ENCODE peak calls at places on chromosomes 6 and 20, in ten cellular contexts. One of them, this sample, is unnamed.

GRCh38 chr6:100462396-100462795 is 2.3 kb downstream of the SIM1 start:
- DNase-seq in chondrocyte: no peak
- DNase-seq in KBM-7: no peak
- DNase-seq in fibroblast of the conjunctiva: no peak
- DNase-seq in MCF 10A: no peak
- DNase-seq in endodermal cell: no peak
- DNase-seq in stimulated activated CD4-positive, alpha-beta T cell treated with anti-CD3 and anti-CD28 coated beads, Interleukin-1b, Interleukin-23, amount 100 ng/mL, for 24 hours: no peak
- DNase-seq in hepatic stellate cell: no peak
- DNase-seq in cardiac fibroblast: peak; percentile 26
- DNase-seq in stimulated activated CD8-positive, alpha-beta memory T cell treated with anti-CD3 and anti-CD28 coated beads, Interleukin-4, amount 100 ng/mL, for 4 hours: no peak
- DNase-seq in this sample: no peak

GRCh38 chr6:44177691-44178423 is 19.2 kb downstream of the CAPN11 start:
- DNase-seq in chondrocyte: no peak
- DNase-seq in fibroblast of the conjunctiva: no peak
- DNase-seq in KBM-7: no peak
- DNase-seq in stimulated activated CD4-positive, alpha-beta T cell treated with anti-CD3 and anti-CD28 coated beads, Interleukin-1b, Interleukin-23, amount 100 ng/mL, for 24 hours: no peak
- DNase-seq in hepatic stellate cell: peak; percentile 96
- DNase-seq in MCF 10A: peak; percentile 47
- DNase-seq in stimulated activated CD8-positive, alpha-beta memory T cell treated with anti-CD3 and anti-CD28 coated beads, Interleukin-4, amount 100 ng/mL, for 4 hours: no peak
- DNase-seq in cardiac fibroblast: peak; percentile 88
- DNase-seq in endodermal cell: no peak
- DNase-seq in this sample: no peak

GRCh38 chr6:129701721-129702455 is 8.1 kb downstream of the ARHGAP18 start:
- DNase-seq in MCF 10A: peak; percentile 34
- DNase-seq in fibroblast of the conjunctiva: no peak
- DNase-seq in cardiac fibroblast: peak; percentile 83
- DNase-seq in chondrocyte: no peak
- DNase-seq in stimulated activated CD8-positive, alpha-beta memory T cell treated with anti-CD3 and anti-CD28 coated beads, Interleukin-4, amount 100 ng/mL, for 4 hours: no peak
- DNase-seq in stimulated activated CD4-positive, alpha-beta T cell treated with anti-CD3 and anti-CD28 coated beads, Interleukin-1b, Interleukin-23, amount 100 ng/mL, for 24 hours: no peak
- DNase-seq in KBM-7: no peak
- DNase-seq in endodermal cell: no peak
- DNase-seq in hepatic stellate cell: peak; percentile 49
- DNase-seq in this sample: no peak

GRCh38 chr6:107991061-107991460 is 33.1 kb upstream of the SEC63 start:
- DNase-seq in stimulated activated CD8-positive, alpha-beta memory T cell treated with anti-CD3 and anti-CD28 coated beads, Interleukin-4, amount 100 ng/mL, for 4 hours: no peak
- DNase-seq in fibroblast of the conjunctiva: no peak
- DNase-seq in chondrocyte: no peak
- DNase-seq in stimulated activated CD4-positive, alpha-beta T cell treated with anti-CD3 and anti-CD28 coated beads, Interleukin-1b, Interleukin-23, amount 100 ng/mL, for 24 hours: no peak
- DNase-seq in endodermal cell: no peak
- DNase-seq in MCF 10A: no peak
- DNase-seq in hepatic stellate cell: no peak
- DNase-seq in cardiac fibroblast: no peak
- DNase-seq in KBM-7: peak; percentile 11
- DNase-seq in this sample: peak; percentile 43

GRCh38 chr6:20126789-20127653 is 85.2 kb downstream of the MBOAT1 start:
- DNase-seq in chondrocyte: no peak
- DNase-seq in cardiac fibroblast: peak; percentile 55
- DNase-seq in stimulated activated CD4-positive, alpha-beta T cell treated with anti-CD3 and anti-CD28 coated beads, Interleukin-1b, Interleukin-23, amount 100 ng/mL, for 24 hours: peak; percentile 50
- DNase-seq in MCF 10A: peak; percentile 61
- DNase-seq in stimulated activated CD8-positive, alpha-beta memory T cell treated with anti-CD3 and anti-CD28 coated beads, Interleukin-4, amount 100 ng/mL, for 4 hours: peak; percentile 21
- DNase-seq in KBM-7: peak; percentile 75
- DNase-seq in endodermal cell: peak; percentile 92
- DNase-seq in fibroblast of the conjunctiva: peak; percentile 32
- DNase-seq in hepatic stellate cell: peak; percentile 48
- DNase-seq in this sample: peak; percentile 22

GRCh38 chr6:35318200-35318844 is 20.7 kb downstream of the DEF6 start:
- DNase-seq in stimulated activated CD8-positive, alpha-beta memory T cell treated with anti-CD3 and anti-CD28 coated beads, Interleukin-4, amount 100 ng/mL, for 4 hours: no peak
- DNase-seq in cardiac fibroblast: peak; percentile 74
- DNase-seq in KBM-7: no peak
- DNase-seq in MCF 10A: peak; percentile 48
- DNase-seq in fibroblast of the conjunctiva: peak; percentile 46
- DNase-seq in chondrocyte: peak; percentile 96
- DNase-seq in endodermal cell: peak; percentile 99
- DNase-seq in stimulated activated CD4-positive, alpha-beta T cell treated with anti-CD3 and anti-CD28 coated beads, Interleukin-1b, Interleukin-23, amount 100 ng/mL, for 24 hours: no peak
- DNase-seq in hepatic stellate cell: peak; percentile 94
- DNase-seq in this sample: no peak

GRCh38 chr6:151096691-151097090 is 143.1 kb upstream of the AKAP12 start:
- DNase-seq in hepatic stellate cell: no peak
- DNase-seq in chondrocyte: no peak
- DNase-seq in endodermal cell: peak; percentile 11
- DNase-seq in KBM-7: no peak
- DNase-seq in cardiac fibroblast: no peak
- DNase-seq in stimulated activated CD8-positive, alpha-beta memory T cell treated with anti-CD3 and anti-CD28 coated beads, Interleukin-4, amount 100 ng/mL, for 4 hours: no peak
- DNase-seq in stimulated activated CD4-positive, alpha-beta T cell treated with anti-CD3 and anti-CD28 coated beads, Interleukin-1b, Interleukin-23, amount 100 ng/mL, for 24 hours: no peak
- DNase-seq in MCF 10A: no peak
- DNase-seq in fibroblast of the conjunctiva: no peak
- DNase-seq in this sample: no peak

GRCh38 chr6:157723376-157723775 is 99.7 kb upstream of the SNX9 start:
- DNase-seq in hepatic stellate cell: no peak
- DNase-seq in fibroblast of the conjunctiva: no peak
- DNase-seq in cardiac fibroblast: no peak
- DNase-seq in endodermal cell: peak; percentile 2
- DNase-seq in stimulated activated CD8-positive, alpha-beta memory T cell treated with anti-CD3 and anti-CD28 coated beads, Interleukin-4, amount 100 ng/mL, for 4 hours: no peak
- DNase-seq in stimulated activated CD4-positive, alpha-beta T cell treated with anti-CD3 and anti-CD28 coated beads, Interleukin-1b, Interleukin-23, amount 100 ng/mL, for 24 hours: no peak
- DNase-seq in KBM-7: no peak
- DNase-seq in MCF 10A: no peak
- DNase-seq in chondrocyte: no peak
- DNase-seq in this sample: no peak

GRCh38 chr20:36585410-36586125 is 12.2 kb downstream of the TGIF2 start:
- DNase-seq in chondrocyte: no peak
- DNase-seq in hepatic stellate cell: no peak
- DNase-seq in endodermal cell: peak; percentile 84
- DNase-seq in KBM-7: no peak
- DNase-seq in stimulated activated CD4-positive, alpha-beta T cell treated with anti-CD3 and anti-CD28 coated beads, Interleukin-1b, Interleukin-23, amount 100 ng/mL, for 24 hours: no peak
- DNase-seq in MCF 10A: peak; percentile 80
- DNase-seq in fibroblast of the conjunctiva: no peak
- DNase-seq in cardiac fibroblast: peak; percentile 40
- DNase-seq in stimulated activated CD8-positive, alpha-beta memory T cell treated with anti-CD3 and anti-CD28 coated beads, Interleukin-4, amount 100 ng/mL, for 4 hours: no peak
- DNase-seq in this sample: no peak

GRCh38 chr6:160202411-160202810 is 56.2 kb downstream of the SLC22A2 start:
- DNase-seq in stimulated activated CD8-positive, alpha-beta memory T cell treated with anti-CD3 and anti-CD28 coated beads, Interleukin-4, amount 100 ng/mL, for 4 hours: no peak
- DNase-seq in cardiac fibroblast: no peak
- DNase-seq in endodermal cell: no peak
- DNase-seq in MCF 10A: peak; percentile 35
- DNase-seq in stimulated activated CD4-positive, alpha-beta T cell treated with anti-CD3 and anti-CD28 coated beads, Interleukin-1b, Interleukin-23, amount 100 ng/mL, for 24 hours: no peak
- DNase-seq in hepatic stellate cell: no peak
- DNase-seq in KBM-7: no peak
- DNase-seq in fibroblast of the conjunctiva: no peak
- DNase-seq in chondrocyte: no peak
- DNase-seq in this sample: no peak

GRCh38 chr20:22691369-22692118 is 107.2 kb upstream of the FOXA2 start:
- DNase-seq in KBM-7: peak; percentile 80
- DNase-seq in cardiac fibroblast: peak; percentile 76
- DNase-seq in hepatic stellate cell: peak; percentile 75
- DNase-seq in stimulated activated CD4-positive, alpha-beta T cell treated with anti-CD3 and anti-CD28 coated beads, Interleukin-1b, Interleukin-23, amount 100 ng/mL, for 24 hours: peak; percentile 31
- DNase-seq in MCF 10A: peak; percentile 74
- DNase-seq in fibroblast of the conjunctiva: peak; percentile 28
- DNase-seq in endodermal cell: peak; percentile 91
- DNase-seq in stimulated activated CD8-positive, alpha-beta memory T cell treated with anti-CD3 and anti-CD28 coated beads, Interleukin-4, amount 100 ng/mL, for 4 hours: no peak
- DNase-seq in chondrocyte: no peak
- DNase-seq in this sample: peak; percentile 71

GRCh38 chr6:17656092-17656491 is 50.6 kb downstream of the NUP153 start:
- DNase-seq in MCF 10A: peak; percentile 66
- DNase-seq in endodermal cell: no peak
- DNase-seq in stimulated activated CD4-positive, alpha-beta T cell treated with anti-CD3 and anti-CD28 coated beads, Interleukin-1b, Interleukin-23, amount 100 ng/mL, for 24 hours: no peak
- DNase-seq in fibroblast of the conjunctiva: no peak
- DNase-seq in cardiac fibroblast: peak; percentile 19
- DNase-seq in KBM-7: no peak
- DNase-seq in hepatic stellate cell: peak; percentile 8
- DNase-seq in chondrocyte: no peak
- DNase-seq in stimulated activated CD8-positive, alpha-beta memory T cell treated with anti-CD3 and anti-CD28 coated beads, Interleukin-4, amount 100 ng/mL, for 4 hours: no peak
- DNase-seq in this sample: no peak

GRCh38 chr6:149317656-149318571 is at the start of gene TAB2:
- DNase-seq in fibroblast of the conjunctiva: no peak
- DNase-seq in MCF 10A: peak; percentile 33
- DNase-seq in hepatic stellate cell: peak; percentile 32
- DNase-seq in stimulated activated CD4-positive, alpha-beta T cell treated with anti-CD3 and anti-CD28 coated beads, Interleukin-1b, Interleukin-23, amount 100 ng/mL, for 24 hours: peak; percentile 81
- DNase-seq in cardiac fibroblast: no peak
- DNase-seq in KBM-7: peak; percentile 41
- DNase-seq in chondrocyte: no peak
- DNase-seq in endodermal cell: peak; percentile 81
- DNase-seq in stimulated activated CD8-positive, alpha-beta memory T cell treated with anti-CD3 and anti-CD28 coated beads, Interleukin-4, amount 100 ng/mL, for 4 hours: peak; percentile 76
- DNase-seq in this sample: peak; percentile 2

GRCh38 chr6:75850026-75850385 is 101.0 kb downstream of the MYO6 start:
- DNase-seq in KBM-7: no peak
- DNase-seq in cardiac fibroblast: no peak
- DNase-seq in stimulated activated CD8-positive, alpha-beta memory T cell treated with anti-CD3 and anti-CD28 coated beads, Interleukin-4, amount 100 ng/mL, for 4 hours: no peak
- DNase-seq in endodermal cell: no peak
- DNase-seq in stimulated activated CD4-positive, alpha-beta T cell treated with anti-CD3 and anti-CD28 coated beads, Interleukin-1b, Interleukin-23, amount 100 ng/mL, for 24 hours: no peak
- DNase-seq in hepatic stellate cell: no peak
- DNase-seq in fibroblast of the conjunctiva: no peak
- DNase-seq in chondrocyte: no peak
- DNase-seq in MCF 10A: no peak
- DNase-seq in this sample: no peak

GRCh38 chr6:34730006-34730405 is 27.3 kb upstream of the SNRPC start:
- DNase-seq in KBM-7: no peak
- DNase-seq in hepatic stellate cell: no peak
- DNase-seq in fibroblast of the conjunctiva: no peak
- DNase-seq in cardiac fibroblast: no peak
- DNase-seq in chondrocyte: no peak
- DNase-seq in stimulated activated CD8-positive, alpha-beta memory T cell treated with anti-CD3 and anti-CD28 coated beads, Interleukin-4, amount 100 ng/mL, for 4 hours: no peak
- DNase-seq in stimulated activated CD4-positive, alpha-beta T cell treated with anti-CD3 and anti-CD28 coated beads, Interleukin-1b, Interleukin-23, amount 100 ng/mL, for 24 hours: no peak
- DNase-seq in MCF 10A: no peak
- DNase-seq in endodermal cell: no peak
- DNase-seq in this sample: no peak

GRCh38 chr6:43779864-43780260 is 9.9 kb downstream of the VEGFA start:
- DNase-seq in MCF 10A: no peak
- DNase-seq in stimulated activated CD8-positive, alpha-beta memory T cell treated with anti-CD3 and anti-CD28 coated beads, Interleukin-4, amount 100 ng/mL, for 4 hours: no peak
- DNase-seq in chondrocyte: peak; percentile 44
- DNase-seq in cardiac fibroblast: no peak
- DNase-seq in stimulated activated CD4-positive, alpha-beta T cell treated with anti-CD3 and anti-CD28 coated beads, Interleukin-1b, Interleukin-23, amount 100 ng/mL, for 24 hours: no peak
- DNase-seq in hepatic stellate cell: no peak
- DNase-seq in KBM-7: no peak
- DNase-seq in endodermal cell: no peak
- DNase-seq in fibroblast of the conjunctiva: no peak
- DNase-seq in this sample: no peak

GRCh38 chr6:158158123-158158522 is 9.9 kb downstream of the SERAC1 start:
- DNase-seq in cardiac fibroblast: no peak
- DNase-seq in MCF 10A: no peak
- DNase-seq in stimulated activated CD4-positive, alpha-beta T cell treated with anti-CD3 and anti-CD28 coated beads, Interleukin-1b, Interleukin-23, amount 100 ng/mL, for 24 hours: no peak
- DNase-seq in chondrocyte: no peak
- DNase-seq in endodermal cell: no peak
- DNase-seq in KBM-7: no peak
- DNase-seq in fibroblast of the conjunctiva: no peak
- DNase-seq in hepatic stellate cell: no peak
- DNase-seq in stimulated activated CD8-positive, alpha-beta memory T cell treated with anti-CD3 and anti-CD28 coated beads, Interleukin-4, amount 100 ng/mL, for 4 hours: no peak
- DNase-seq in this sample: peak; percentile 76

GRCh38 chr6:104711371-104711770 is 148.3 kb downstream of the HACE1 start:
- DNase-seq in stimulated activated CD8-positive, alpha-beta memory T cell treated with anti-CD3 and anti-CD28 coated beads, Interleukin-4, amount 100 ng/mL, for 4 hours: no peak
- DNase-seq in hepatic stellate cell: no peak
- DNase-seq in fibroblast of the conjunctiva: peak; percentile 63
- DNase-seq in KBM-7: no peak
- DNase-seq in chondrocyte: no peak
- DNase-seq in endodermal cell: no peak
- DNase-seq in cardiac fibroblast: peak; percentile 75
- DNase-seq in stimulated activated CD4-positive, alpha-beta T cell treated with anti-CD3 and anti-CD28 coated beads, Interleukin-1b, Interleukin-23, amount 100 ng/mL, for 24 hours: no peak
- DNase-seq in MCF 10A: peak; percentile 87
- DNase-seq in this sample: peak; percentile 67

GRCh38 chr6:169667716-169668115 is 34.1 kb downstream of the WDR27 start:
- DNase-seq in stimulated activated CD4-positive, alpha-beta T cell treated with anti-CD3 and anti-CD28 coated beads, Interleukin-1b, Interleukin-23, amount 100 ng/mL, for 24 hours: no peak
- DNase-seq in stimulated activated CD8-positive, alpha-beta memory T cell treated with anti-CD3 and anti-CD28 coated beads, Interleukin-4, amount 100 ng/mL, for 4 hours: no peak
- DNase-seq in MCF 10A: no peak
- DNase-seq in cardiac fibroblast: no peak
- DNase-seq in fibroblast of the conjunctiva: no peak
- DNase-seq in endodermal cell: no peak
- DNase-seq in chondrocyte: no peak
- DNase-seq in hepatic stellate cell: no peak
- DNase-seq in KBM-7: no peak
- DNase-seq in this sample: no peak

GRCh38 chr6:121482751-121483150 is 47.3 kb downstream of the GJA1 start:
- DNase-seq in endodermal cell: no peak
- DNase-seq in hepatic stellate cell: no peak
- DNase-seq in stimulated activated CD4-positive, alpha-beta T cell treated with anti-CD3 and anti-CD28 coated beads, Interleukin-1b, Interleukin-23, amount 100 ng/mL, for 24 hours: no peak
- DNase-seq in KBM-7: no peak
- DNase-seq in cardiac fibroblast: no peak
- DNase-seq in fibroblast of the conjunctiva: no peak
- DNase-seq in stimulated activated CD8-positive, alpha-beta memory T cell treated with anti-CD3 and anti-CD28 coated beads, Interleukin-4, amount 100 ng/mL, for 4 hours: no peak
- DNase-seq in chondrocyte: no peak
- DNase-seq in MCF 10A: no peak
- DNase-seq in this sample: no peak

GRCh38 chr6:90263653-90264052 is 33.0 kb downstream of the BACH2 start:
- DNase-seq in chondrocyte: no peak
- DNase-seq in MCF 10A: no peak
- DNase-seq in fibroblast of the conjunctiva: no peak
- DNase-seq in endodermal cell: no peak
- DNase-seq in stimulated activated CD8-positive, alpha-beta memory T cell treated with anti-CD3 and anti-CD28 coated beads, Interleukin-4, amount 100 ng/mL, for 4 hours: no peak
- DNase-seq in hepatic stellate cell: no peak
- DNase-seq in KBM-7: no peak
- DNase-seq in cardiac fibroblast: no peak
- DNase-seq in stimulated activated CD4-positive, alpha-beta T cell treated with anti-CD3 and anti-CD28 coated beads, Interleukin-1b, Interleukin-23, amount 100 ng/mL, for 24 hours: no peak
- DNase-seq in this sample: no peak

GRCh38 chr6:43846556-43846955 is 76.5 kb downstream of the VEGFA start:
- DNase-seq in KBM-7: no peak
- DNase-seq in endodermal cell: no peak
- DNase-seq in fibroblast of the conjunctiva: no peak
- DNase-seq in stimulated activated CD4-positive, alpha-beta T cell treated with anti-CD3 and anti-CD28 coated beads, Interleukin-1b, Interleukin-23, amount 100 ng/mL, for 24 hours: no peak
- DNase-seq in chondrocyte: no peak
- DNase-seq in stimulated activated CD8-positive, alpha-beta memory T cell treated with anti-CD3 and anti-CD28 coated beads, Interleukin-4, amount 100 ng/mL, for 4 hours: no peak
- DNase-seq in cardiac fibroblast: no peak
- DNase-seq in hepatic stellate cell: no peak
- DNase-seq in MCF 10A: no peak
- DNase-seq in this sample: no peak

GRCh38 chr6:40722553-40723258 is 135.5 kb upstream of the LRFN2 start:
- DNase-seq in chondrocyte: no peak
- DNase-seq in endodermal cell: no peak
- DNase-seq in stimulated activated CD4-positive, alpha-beta T cell treated with anti-CD3 and anti-CD28 coated beads, Interleukin-1b, Interleukin-23, amount 100 ng/mL, for 24 hours: no peak
- DNase-seq in cardiac fibroblast: peak; percentile 11
- DNase-seq in stimulated activated CD8-positive, alpha-beta memory T cell treated with anti-CD3 and anti-CD28 coated beads, Interleukin-4, amount 100 ng/mL, for 4 hours: no peak
- DNase-seq in hepatic stellate cell: no peak
- DNase-seq in MCF 10A: no peak
- DNase-seq in KBM-7: no peak
- DNase-seq in fibroblast of the conjunctiva: no peak
- DNase-seq in this sample: peak; percentile 22

GRCh38 chr6:20717743-20718142 is 183.5 kb downstream of the CDKAL1 start:
- DNase-seq in hepatic stellate cell: no peak
- DNase-seq in stimulated activated CD8-positive, alpha-beta memory T cell treated with anti-CD3 and anti-CD28 coated beads, Interleukin-4, amount 100 ng/mL, for 4 hours: no peak
- DNase-seq in cardiac fibroblast: no peak
- DNase-seq in stimulated activated CD4-positive, alpha-beta T cell treated with anti-CD3 and anti-CD28 coated beads, Interleukin-1b, Interleukin-23, amount 100 ng/mL, for 24 hours: no peak
- DNase-seq in endodermal cell: no peak
- DNase-seq in fibroblast of the conjunctiva: no peak
- DNase-seq in chondrocyte: no peak
- DNase-seq in MCF 10A: no peak
- DNase-seq in KBM-7: no peak
- DNase-seq in this sample: no peak

GRCh38 chr6:84464471-84464870 is 237.0 kb upstream of the CEP162 start:
- DNase-seq in stimulated activated CD8-positive, alpha-beta memory T cell treated with anti-CD3 and anti-CD28 coated beads, Interleukin-4, amount 100 ng/mL, for 4 hours: no peak
- DNase-seq in KBM-7: no peak
- DNase-seq in endodermal cell: no peak
- DNase-seq in MCF 10A: no peak
- DNase-seq in fibroblast of the conjunctiva: no peak
- DNase-seq in cardiac fibroblast: no peak
- DNase-seq in chondrocyte: no peak
- DNase-seq in hepatic stellate cell: no peak
- DNase-seq in stimulated activated CD4-positive, alpha-beta T cell treated with anti-CD3 and anti-CD28 coated beads, Interleukin-1b, Interleukin-23, amount 100 ng/mL, for 24 hours: no peak
- DNase-seq in this sample: no peak

GRCh38 chr6:56911847-56912246 is 43.1 kb upstream of the BEND6 start:
- DNase-seq in cardiac fibroblast: peak; percentile 76
- DNase-seq in stimulated activated CD8-positive, alpha-beta memory T cell treated with anti-CD3 and anti-CD28 coated beads, Interleukin-4, amount 100 ng/mL, for 4 hours: no peak
- DNase-seq in endodermal cell: no peak
- DNase-seq in KBM-7: no peak
- DNase-seq in stimulated activated CD4-positive, alpha-beta T cell treated with anti-CD3 and anti-CD28 coated beads, Interleukin-1b, Interleukin-23, amount 100 ng/mL, for 24 hours: no peak
- DNase-seq in MCF 10A: no peak
- DNase-seq in fibroblast of the conjunctiva: no peak
- DNase-seq in hepatic stellate cell: peak; percentile 29
- DNase-seq in chondrocyte: no peak
- DNase-seq in this sample: no peak